ENCODE peak calls at places on chromosomes 11 and 22, in four cellular contexts. M is K562, D is GM12878, C is H1. R is an unnamed sample.

GRCh38 chr11:82858556-82859091 is 41.6 kb downstream of the PRCP start:
- DNase-seq in M (no peak), D (no peak), C (no peak), R (no peak)

GRCh38 chr11:11349870-11350325 is 3.2 kb downstream of the CSNK2A3 start:
- DNase-seq in M (no peak), D (no peak), C (no peak), R (no peak)

GRCh38 chr11:71120346-71120963 is 131.9 kb downstream of the SHANK2 start:
- DNase-seq in M (peak), D (no peak), C (peak), R (peak)

GRCh38 chr11:117145393-117145761 is 1.3 kb downstream of the PAFAH1B2 start:
- DNase-seq in M (peak), D (no peak), C (no peak), R (peak)

GRCh38 chr22:37316875-37317371 is 34.6 kb downstream of the CYTH4 start:
- DNase-seq in M (peak), D (no peak), C (peak), R (peak)

GRCh38 chr22:37267128-37267587 is 15.2 kb upstream of the CYTH4 start:
- DNase-seq in M (peak), D (no peak), C (peak), R (no peak)

GRCh38 chr11:33778682-33779081 is 4.4 kb upstream of the FBXO3 start:
- DNase-seq in M (no peak), D (no peak), C (no peak), R (no peak)

GRCh38 chr11:73372371-73372993 is 3.7 kb upstream of the RELT start:
- DNase-seq in M (no peak), D (no peak), C (peak), R (peak)

GRCh38 chr11:121367434-121367833 is 74.9 kb downstream of the SC5D start:
- DNase-seq in M (no peak), D (peak), C (no peak), R (no peak)

GRCh38 chr11:121366038-121366437 is 73.5 kb downstream of the SC5D start:
- DNase-seq in M (no peak), D (no peak), C (no peak), R (no peak)

GRCh38 chr11:121366970-121367369 is 74.4 kb downstream of the SC5D start:
- DNase-seq in M (no peak), D (no peak), C (no peak), R (no peak)

GRCh38 chr11:121368504-121368903 is 75.9 kb downstream of the SC5D start:
- DNase-seq in M (no peak), D (peak), C (no peak), R (no peak)

DNA sequence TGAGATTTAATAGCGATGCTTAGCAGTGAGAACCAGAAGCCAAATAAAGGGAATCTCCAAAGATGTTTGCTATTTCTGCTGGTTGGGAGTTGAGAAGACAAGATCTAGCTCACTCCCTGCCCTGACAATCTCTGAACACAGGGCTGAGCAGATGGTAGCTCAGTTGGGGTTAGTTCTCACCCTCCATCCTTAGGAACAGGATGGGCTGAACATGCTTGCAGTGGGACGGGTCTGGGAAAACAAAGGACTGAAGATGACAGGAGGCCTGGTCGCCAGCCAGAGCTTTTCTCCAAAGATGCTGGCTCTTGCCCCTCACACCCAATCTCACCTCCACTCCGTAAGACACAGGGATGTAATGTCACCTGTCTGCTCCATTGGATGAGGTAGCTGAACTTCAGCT is 72.7 kb downstream of the SC5D start:
- DNase-seq in M (no peak), D (no peak), C (no peak), R (no peak)
- TF ChIP-seq SRF in M (no peak), D (no peak), C (no peak), R (no peak)

DNA sequence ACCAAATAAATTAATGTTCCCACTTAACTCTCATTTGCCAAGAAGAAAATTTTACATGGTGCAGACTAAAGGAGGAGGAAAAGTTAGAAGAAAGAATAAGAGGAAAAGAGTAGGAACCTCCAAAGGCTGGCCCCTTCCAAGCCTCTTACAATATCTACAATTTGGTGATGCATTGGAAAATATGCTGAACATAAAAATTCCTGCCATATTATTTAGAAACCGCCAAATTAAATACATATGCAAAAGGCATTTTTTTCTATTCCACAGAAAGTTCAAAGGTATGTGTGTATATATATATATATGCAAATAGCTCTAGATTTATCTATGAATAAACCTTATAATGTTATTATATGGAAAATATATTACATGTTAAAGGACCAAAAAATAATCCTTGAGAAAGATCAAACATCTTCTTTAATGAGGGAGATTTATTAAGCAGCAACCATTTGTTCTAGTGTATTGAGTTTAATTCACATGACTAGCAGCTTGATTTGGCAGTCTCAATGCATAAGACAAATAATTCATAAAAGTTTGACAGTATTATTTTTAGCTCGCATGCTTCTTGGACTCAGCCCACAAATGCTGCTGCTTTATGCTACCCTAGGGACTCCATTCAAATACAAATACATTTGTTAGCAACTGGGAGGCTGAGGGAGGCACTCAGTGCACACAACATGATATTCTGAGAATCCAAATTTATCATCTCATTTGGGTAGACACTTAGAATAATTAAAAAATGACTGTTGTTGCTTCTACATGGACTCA is 184.9 kb downstream of the SBF2 start:
- DNase-seq in M (no peak), D (no peak), C (no peak), R (no peak)
- TF ChIP-seq HDAC6 in M (no peak), D (no peak), C (no peak), R (no peak)

GRCh38 chr11:2204361-2205213 is 33.0 kb upstream of the TH start:
- DNase-seq in M (no peak), D (no peak), C (peak), R (peak)
- TF ChIP-seq SRF in M (no peak), D (no peak), C (no peak), R (no peak)

GRCh38 chr11:16347928-16348685 is 8.2 kb downstream of the SOX6 start:
- DNase-seq in M (no peak), D (no peak), C (no peak), R (no peak)
- TF ChIP-seq HDAC6 in M (no peak), D (no peak), C (no peak), R (no peak)

DNA sequence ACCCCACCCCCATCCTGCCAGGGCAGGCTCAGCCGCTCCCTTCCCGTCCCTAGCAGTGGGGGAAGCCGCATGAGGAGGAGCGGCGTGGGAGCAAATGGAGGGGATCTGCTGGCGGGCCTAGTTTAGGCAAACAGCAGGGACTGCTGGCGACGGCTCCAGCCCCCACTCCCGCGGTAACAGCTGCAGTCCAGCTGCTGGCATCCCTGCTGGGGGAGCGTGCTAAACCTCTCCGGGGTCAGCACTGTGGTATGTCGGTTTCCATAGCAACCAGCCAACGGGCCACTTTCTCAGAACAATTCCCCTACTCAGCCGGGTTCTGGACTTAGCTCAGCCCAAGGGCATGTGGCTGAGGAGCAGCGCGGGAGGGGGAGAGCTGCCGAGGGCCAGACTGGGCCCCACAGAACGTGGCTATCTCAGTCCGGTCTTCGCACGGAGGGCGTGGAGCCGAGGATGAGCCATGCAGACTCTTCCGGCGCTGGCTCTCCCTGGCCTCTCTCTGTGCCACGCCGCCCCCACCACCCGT is 98.8 kb downstream of the PKNOX2 start:
- DNase-seq in M (no peak), D (no peak), C (peak), R (peak)
- TF ChIP-seq SRF in M (no peak), D (no peak), C (no peak), R (no peak)

GRCh38 chr22:25054943-25055511 is 102.5 kb downstream of the KIAA1671 start:
- DNase-seq in M (no peak), D (no peak), C (no peak), R (no peak)
- TF ChIP-seq HDAC6 in M (no peak), D (no peak), C (no peak), R (no peak)

DNA sequence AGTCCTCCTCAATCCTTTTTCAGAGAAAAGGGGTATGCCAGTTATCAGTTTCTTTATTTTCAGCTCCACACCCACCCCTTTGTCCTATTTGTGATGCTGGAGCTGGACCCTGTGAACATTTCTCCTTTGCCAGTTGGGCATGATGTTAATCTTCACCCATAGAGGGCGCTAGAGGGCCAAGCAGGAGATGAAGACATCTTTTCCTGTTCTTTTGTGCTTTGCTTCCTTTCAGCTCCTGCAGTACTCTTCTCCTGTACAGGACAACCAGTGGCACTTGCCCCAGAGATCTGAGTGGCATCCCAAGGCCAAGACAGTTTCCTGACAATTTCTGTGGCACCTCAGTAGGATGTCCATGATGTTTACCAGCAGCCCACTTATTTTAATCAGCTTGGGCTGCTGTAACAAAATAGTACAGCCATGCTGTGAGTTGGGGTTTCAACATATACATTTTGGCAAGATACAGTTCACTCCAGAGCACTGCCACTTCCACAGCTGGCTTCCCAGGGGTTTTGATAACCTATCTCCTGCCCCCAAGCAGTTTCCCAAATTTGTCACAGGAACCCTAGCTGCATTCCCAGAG is 4.6 kb downstream of the SAA2 start:
- DNase-seq in M (peak), D (peak), C (peak), R (peak)
- TF ChIP-seq SRF in M (no peak), D (no peak), C (no peak), R (no peak)

GRCh38 chr11:36411202-36411640 is 98.9 kb downstream of the TRAF6 start:
- DNase-seq in M (peak), D (peak), C (no peak), R (no peak)
- TF ChIP-seq HDAC6 in M (no peak), D (no peak), C (no peak), R (no peak)